ENCODE peak calls at places on chromosomes 16 and 17, in six cellular contexts. E is ovary, P is lower lobe of right lung, C is aorta, Q is fibroblast of mammary gland, K is breast epithelium. X is an unnamed sample.

GRCh38 chr17:79393358-79394038 is 217.4 kb downstream of the RBFOX3 start:
- DNase-seq in E (peak), P (peak), C (peak), Q (peak), K (peak), X (no peak)

GRCh38 chr17:41785876-41786226 is 660 bp downstream of the JUP start:
- DNase-seq in E (peak), P (peak), C (no peak), Q (no peak), K (peak), X (peak)

GRCh38 chr17:77466140-77466539 is 325.4 kb downstream of the SEC14L1 start:
- DNase-seq in E (no peak), P (peak), C (no peak), Q (no peak), K (no peak), X (no peak)

GRCh38 chr17:82281502-82282238 is 8.2 kb upstream of the CSNK1D start:
- DNase-seq in E (no peak), P (peak), C (no peak), Q (peak), K (peak), X (peak)

GRCh38 chr16:3480901-3481695 is 14.2 kb downstream of the C16orf90 start:
- DNase-seq in E (no peak), P (no peak), C (no peak), Q (no peak), K (no peak), X (no peak)

GRCh38 chr16:17318200-17318599 is 152.6 kb downstream of the XYLT1 start:
- DNase-seq in E (no peak), P (no peak), C (peak), Q (peak), K (no peak), X (no peak)

GRCh38 chr16:81733295-81733694 is 45.8 kb upstream of the PLCG2 start:
- DNase-seq in E (no peak), P (no peak), C (no peak), Q (no peak), K (no peak), X (no peak)

GRCh38 chr17:17971431-17972125 is 622 bp downstream of the TOM1L2 start:
- DNase-seq in E (peak), P (peak), C (no peak), Q (no peak), K (peak), X (peak)

GRCh38 chr16:23071202-23072083 is 77.8 kb downstream of the USP31 start:
- DNase-seq in E (no peak), P (no peak), C (no peak), Q (peak), K (peak), X (no peak)

GRCh38 chr17:64331946-64332493 is 58.6 kb downstream of the PECAM1 start:
- DNase-seq in E (no peak), P (peak), C (peak), Q (peak), K (no peak), X (peak)

GRCh38 chr16:12147681-12148479 is 171.3 kb downstream of the SNX29 start:
- DNase-seq in E (no peak), P (no peak), C (no peak), Q (no peak), K (no peak), X (no peak)

GRCh38 chr16:13702614-13703013 is 217.3 kb upstream of the ERCC4 start:
- DNase-seq in E (no peak), P (no peak), C (peak), Q (no peak), K (peak), X (no peak)

GRCh38 chr17:43932923-43933322 is 9.4 kb downstream of the PPY start:
- DNase-seq in E (no peak), P (no peak), C (no peak), Q (no peak), K (no peak), X (no peak)

GRCh38 chr16:80739523-80739922 is 64.9 kb downstream of the CDYL2 start:
- DNase-seq in E (no peak), P (no peak), C (no peak), Q (no peak), K (no peak), X (no peak)

GRCh38 chr16:13920510-13920818 is 510 bp downstream of the ERCC4 start:
- DNase-seq in E (no peak), P (no peak), C (no peak), Q (no peak), K (no peak), X (no peak)

GRCh38 chr17:29007456-29008455 is 1.9 kb upstream of the SEZ6 start:
- DNase-seq in E (no peak), P (no peak), C (no peak), Q (peak), K (no peak), X (peak)

GRCh38 chr17:49638818-49639217 is 39.1 kb downstream of the SPOP start:
- DNase-seq in E (no peak), P (no peak), C (no peak), Q (no peak), K (no peak), X (no peak)

GRCh38 chr17:82907797-82908261 is 68.0 kb upstream of the ZNF750 start:
- DNase-seq in E (no peak), P (no peak), C (peak), Q (no peak), K (no peak), X (no peak)

GRCh38 chr17:19905514-19905913 is 37.8 kb upstream of the ULK2 start:
- DNase-seq in E (no peak), P (no peak), C (no peak), Q (no peak), K (no peak), X (no peak)

GRCh38 chr17:28065706-28066105 is 23.2 kb downstream of the NLK start:
- DNase-seq in E (no peak), P (no peak), C (no peak), Q (no peak), K (no peak), X (no peak)

GRCh38 chr17:21352981-21353265 is 23.2 kb upstream of the KCNJ12 start:
- DNase-seq in E (no peak), P (no peak), C (peak), Q (no peak), K (no peak), X (no peak)

GRCh38 chr17:31830971-31831755 is 27.9 kb downstream of the COPRS start:
- DNase-seq in E (no peak), P (no peak), C (no peak), Q (no peak), K (no peak), X (no peak)

GRCh38 chr17:58639681-58640080 is 52.2 kb downstream of the TEX14 start:
- DNase-seq in E (no peak), P (no peak), C (no peak), Q (no peak), K (no peak), X (no peak)

GRCh38 chr16:64238576-64238975 is 883.3 kb downstream of the CDH11 start:
- DNase-seq in E (no peak), P (no peak), C (no peak), Q (peak), K (no peak), X (no peak)

GRCh38 chr16:31708348-31708747 is 165.3 kb upstream of the ZNF267 start:
- DNase-seq in E (no peak), P (no peak), C (no peak), Q (no peak), K (no peak), X (no peak)

GRCh38 chr17:57501016-57501415 is 244.1 kb downstream of the CCDC182 start:
- DNase-seq in E (no peak), P (no peak), C (no peak), Q (no peak), K (no peak), X (no peak)

GRCh38 chr16:73202176-73202729 is 154.3 kb upstream of the ZFHX3 start:
- DNase-seq in E (no peak), P (no peak), C (no peak), Q (peak), K (no peak), X (no peak)

GRCh38 chr16:87350681-87351319 is 32.8 kb downstream of the FBXO31 start:
- DNase-seq in E (no peak), P (no peak), C (no peak), Q (peak), K (no peak), X (no peak)

GRCh38 chr17:28545787-28546415 is 6.5 kb downstream of the UNC119 start:
- DNase-seq in E (no peak), P (no peak), C (no peak), Q (no peak), K (no peak), X (no peak)

GRCh38 chr17:81254955-81255717 is 16.0 kb downstream of the NDUFAF8 start:
- DNase-seq in E (peak), P (peak), C (peak), Q (peak), K (peak), X (peak)

GRCh38 chr16:84633622-84634021 is 14.7 kb upstream of the KLHL36 start:
- DNase-seq in E (peak), P (peak), C (peak), Q (peak), K (no peak), X (no peak)

GRCh38 chr16:89160977-89161701 is 10.4 kb upstream of the CDH15 start:
- DNase-seq in E (no peak), P (no peak), C (no peak), Q (no peak), K (no peak), X (no peak)

GRCh38 chr16:89161763-89162162 is 9.8 kb upstream of the CDH15 start:
- DNase-seq in E (no peak), P (no peak), C (no peak), Q (no peak), K (no peak), X (no peak)

GRCh38 chr16:89163297-89163696 is 8.3 kb upstream of the CDH15 start:
- DNase-seq in E (no peak), P (no peak), C (no peak), Q (no peak), K (no peak), X (no peak)

GRCh38 chr16:89164436-89164835 is 7.1 kb upstream of the CDH15 start:
- DNase-seq in E (no peak), P (no peak), C (no peak), Q (no peak), K (no peak), X (no peak)

GRCh38 chr16:89162314-89162713 is 9.2 kb upstream of the CDH15 start:
- DNase-seq in E (no peak), P (no peak), C (no peak), Q (no peak), K (no peak), X (no peak)
- H3K4me3 ChIP-seq in E (no peak), P (no peak), C (no peak), Q (no peak), K (no peak), X (no peak)

GRCh38 chr17:76384222-76384986 is at the start of gene SPHK1:
- DNase-seq in E (peak), P (peak), C (peak), Q (peak), K (no peak), X (peak)

GRCh38 chr17:76386966-76387765 is 2.8 kb downstream of the SPHK1 start:
- DNase-seq in E (no peak), P (no peak), C (peak), Q (no peak), K (no peak), X (no peak)

GRCh38 chr17:76383645-76384221 is 676 bp upstream of the SPHK1 start:
- DNase-seq in E (peak), P (peak), C (peak), Q (peak), K (peak), X (no peak)

GRCh38 chr17:76384987-76385891 is 830 bp downstream of the SPHK1 start:
- DNase-seq in E (peak), P (no peak), C (peak), Q (peak), K (no peak), X (peak)

DNA sequence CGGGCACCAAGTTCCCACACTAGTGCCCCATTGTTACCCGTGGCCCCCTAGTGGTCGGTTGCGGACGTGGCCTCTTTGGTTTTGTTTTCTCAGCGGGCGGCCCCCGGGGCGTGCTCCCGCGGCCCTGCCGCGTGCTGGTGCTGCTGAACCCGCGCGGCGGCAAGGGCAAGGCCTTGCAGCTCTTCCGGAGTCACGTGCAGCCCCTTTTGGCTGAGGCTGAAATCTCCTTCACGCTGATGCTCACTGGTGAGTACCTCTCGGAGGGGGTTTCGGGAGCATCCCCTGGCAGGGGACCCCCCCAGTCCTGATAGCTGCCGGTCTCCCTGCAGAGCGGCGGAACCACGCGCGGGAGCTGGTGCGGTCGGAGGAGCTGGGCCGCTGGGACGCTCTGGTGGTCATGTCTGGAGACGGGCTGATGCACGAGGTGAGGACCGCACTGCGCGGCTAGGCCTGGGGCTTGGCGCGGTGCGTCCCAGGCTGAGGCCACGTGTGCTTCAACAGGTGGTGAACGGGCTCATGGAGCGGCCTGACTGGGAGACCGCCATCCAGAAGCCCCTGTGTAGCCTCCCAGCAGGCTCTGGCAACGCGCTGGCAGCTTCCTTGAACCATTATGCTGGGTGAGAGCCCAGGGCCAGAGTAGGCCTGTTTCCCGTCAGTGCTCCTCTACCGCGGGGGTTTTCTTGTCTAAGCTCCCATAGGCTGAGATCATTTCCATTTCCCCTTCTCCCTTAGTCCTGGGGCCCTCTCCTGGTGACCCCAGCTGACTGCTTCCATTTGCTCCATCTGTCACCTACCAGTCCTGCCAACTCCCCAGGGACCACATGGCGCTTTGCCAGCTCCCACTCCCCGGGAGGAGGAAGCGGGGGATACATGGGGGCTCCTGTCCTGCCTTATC is 1.7 kb downstream of the SPHK1 start:
- DNase-seq in E (peak), P (peak), C (peak), Q (peak), K (peak), X (peak)
- H3K4me3 ChIP-seq in E (peak), P (peak), C (no peak), Q (peak), K (peak), X (peak)

GRCh38 chr16:10888320-10888937 is 11.4 kb downstream of the CIITA start:
- DNase-seq in E (no peak), P (peak), C (peak), Q (no peak), K (no peak), X (no peak)

GRCh38 chr16:10886739-10887269 is 9.8 kb downstream of the CIITA start:
- DNase-seq in E (no peak), P (no peak), C (no peak), Q (no peak), K (no peak), X (no peak)

GRCh38 chr16:10885246-10885645 is 8.2 kb downstream of the CIITA start:
- DNase-seq in E (no peak), P (no peak), C (no peak), Q (no peak), K (no peak), X (no peak)

GRCh38 chr16:10892782-10893181 is 15.8 kb downstream of the CIITA start:
- DNase-seq in E (no peak), P (no peak), C (no peak), Q (no peak), K (no peak), X (no peak)

DNA sequence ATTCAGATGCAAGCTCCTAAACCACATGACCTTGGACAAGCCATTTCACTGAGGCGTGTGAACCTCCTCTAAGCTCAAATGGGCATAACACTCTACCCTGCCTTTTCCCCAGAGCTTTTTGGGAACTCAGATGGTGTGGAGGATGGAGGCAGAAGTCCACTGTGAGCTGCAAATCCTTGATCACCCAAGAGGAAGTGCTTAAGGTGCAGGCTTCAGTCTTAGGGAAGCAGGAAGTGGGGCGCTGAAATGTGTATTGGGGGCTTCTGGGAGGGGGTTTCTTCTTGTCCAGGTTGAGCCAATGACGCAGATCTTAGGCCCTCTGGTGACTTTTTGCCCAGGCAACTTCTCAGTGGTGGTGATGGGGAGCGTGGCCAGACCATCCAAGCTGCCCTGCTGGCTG is 12.9 kb downstream of the CIITA start:
- DNase-seq in E (no peak), P (no peak), C (no peak), Q (no peak), K (no peak), X (no peak)
- H3K4me3 ChIP-seq in E (no peak), P (no peak), C (no peak), Q (no peak), K (no peak), X (no peak)

GRCh38 chr17:39699818-39700147 is at the start of gene ERBB2:
- DNase-seq in E (peak), P (peak), C (peak), Q (peak), K (peak), X (peak)
- H3K4me3 ChIP-seq in E (peak), P (peak), C (peak), Q (peak), K (peak), X (peak)

DNA sequence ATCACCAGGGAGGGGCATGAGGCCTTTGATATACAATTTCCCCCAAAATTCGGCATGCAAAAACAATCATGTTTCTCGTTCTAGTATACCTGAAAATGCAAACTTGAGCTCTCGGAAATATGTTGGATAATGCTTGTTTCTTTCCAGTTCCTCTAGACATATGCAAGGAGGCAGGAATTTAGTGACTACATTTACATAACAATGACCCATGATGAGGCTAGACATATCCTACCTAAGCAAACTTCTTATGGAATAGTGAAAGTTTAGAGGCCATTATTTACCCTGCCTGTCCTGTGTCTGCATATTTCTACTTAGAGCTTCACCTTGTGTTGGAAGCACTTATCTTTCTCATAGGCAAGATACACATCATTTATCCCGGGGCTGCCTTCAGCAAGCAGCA is 514.6 kb downstream of the KCNJ2 start:
- DNase-seq in E (no peak), P (no peak), C (no peak), Q (no peak), K (no peak), X (no peak)
- H3K4me3 ChIP-seq in E (no peak), P (no peak), C (no peak), Q (no peak), K (no peak), X (no peak)

X was measured in PC-9.